ENCODE peak calls at places on chromosomes 6 and 20, in six cellular contexts. U is PC-9; J is activated naive CD4-positive, alpha-beta T cell treated with anti-CD3 and anti-CD28 coated beads for 36 hours; H is NCI-H510A treated with DMSO at 0.1 percent for 48 hours; K is T47D; O is type B pancreatic cell. T is an unnamed sample.

GRCh38 chr6:25295651-25296050 is 16.5 kb downstream of the CARMIL1 start:
- DNase-seq in K (no peak), O (no peak), J (no peak), H (no peak), U (no peak), T (no peak)

GRCh38 chr6:139367810-139368321 is 6.6 kb downstream of the CITED2 start:
- DNase-seq in H (no peak), J (no peak), O (no peak), U (no peak), K (no peak), T (no peak)

GRCh38 chr20:50286609-50287008 is 96.0 kb downstream of the CEBPB start:
- DNase-seq in U (peak; percentile 91), K (no peak), O (no peak), H (no peak), J (no peak), T (no peak)

GRCh38 chr6:79878142-79878748 is 69.1 kb downstream of the ELOVL4 start:
- DNase-seq in U (peak; percentile 55), K (no peak), J (no peak), O (no peak), H (no peak), T (no peak)

GRCh38 chr20:19745106-19745505 is 13.0 kb upstream of the RIN2 start:
- DNase-seq in H (no peak), U (no peak), O (no peak), K (no peak), J (no peak), T (no peak)

GRCh38 chr6:141451508-141452353 is 681.0 kb upstream of the GJE1 start:
- DNase-seq in O (no peak), J (no peak), H (peak; percentile 5), U (peak; percentile 9), K (no peak), T (no peak)

GRCh38 chr6:2505624-2506023 is 245.1 kb downstream of the MYLK4 start:
- DNase-seq in K (no peak), J (peak; percentile 14), U (no peak), O (peak; percentile 69), H (no peak), T (peak; percentile 18)

GRCh38 chr6:14665827-14666724 is 548.5 kb downstream of the CD83 start:
- DNase-seq in U (peak; percentile 25), O (no peak), J (peak; percentile 60), K (no peak), H (no peak), T (no peak)

GRCh38 chr20:2602746-2603145 is 49.7 kb upstream of the NOP56 start:
- DNase-seq in H (no peak), U (no peak), J (no peak), K (no peak), O (no peak), T (no peak)

GRCh38 chr6:5766260-5766659 is 240.5 kb downstream of the NRN1 start:
- DNase-seq in O (peak; percentile 27), U (no peak), J (no peak), K (no peak), H (no peak), T (peak; percentile 18)

GRCh38 chr20:39109933-39110818 is 148.0 kb downstream of the DHX35 start:
- DNase-seq in H (peak; percentile 22), O (no peak), K (no peak), J (no peak), U (no peak), T (no peak)

GRCh38 chr6:105432797-105433196 is 29.9 kb upstream of the PREP start:
- DNase-seq in O (no peak), K (no peak), H (no peak), J (no peak), U (peak; percentile 31), T (no peak)

GRCh38 chr6:37285861-37286311 is 27.9 kb upstream of the TMEM217 start:
- DNase-seq in O (no peak), K (no peak), U (no peak), J (no peak), H (no peak), T (no peak)

GRCh38 chr6:39593644-39594043 is 131.6 kb downstream of the KIF6 start:
- DNase-seq in K (no peak), J (no peak), H (no peak), U (no peak), O (no peak), T (no peak)

GRCh38 chr6:2850480-2851150 is 9.0 kb upstream of the SERPINB1 start:
- DNase-seq in H (no peak), J (no peak), K (no peak), O (no peak), U (no peak), T (no peak)

GRCh38 chr20:42274977-42275376 is 656.8 kb upstream of the CHD6 start:
- DNase-seq in K (no peak), O (no peak), H (no peak), U (no peak), J (no peak), T (no peak)

GRCh38 chr6:13709698-13710551 is 1.7 kb downstream of the RANBP9 start:
- DNase-seq in J (peak; percentile 54), O (no peak), U (no peak), H (peak; percentile 23), K (no peak), T (peak; percentile 45)

GRCh38 chr6:31128093-31128676 is 7.9 kb upstream of the CDSN start:
- DNase-seq in J (peak; percentile 90), K (peak; percentile 66), H (peak; percentile 65), U (peak; percentile 66), O (no peak), T (peak; percentile 72)

GRCh38 chr6:11875325-11876109 is 96.9 kb upstream of the ADTRP start:
- DNase-seq in H (no peak), J (no peak), U (no peak), O (no peak), K (no peak), T (no peak)

GRCh38 chr6:3296113-3296512 is 37.4 kb downstream of the PSMG4 start:
- DNase-seq in U (no peak), O (no peak), K (no peak), J (no peak), H (no peak), T (no peak)

GRCh38 chr6:136782021-136782770 is 10.1 kb downstream of the MAP3K5 start:
- DNase-seq in U (no peak), H (no peak), O (no peak), J (no peak), K (no peak), T (no peak)

GRCh38 chr6:14450133-14451040 is 332.8 kb downstream of the CD83 start:
- DNase-seq in K (no peak), U (no peak), O (no peak), J (no peak), H (no peak), T (no peak)

T was measured in DND-41.